ENCODE peak calls at places on chromosomes 1 and 21, in nine cellular contexts. S, B, M, G, Q, Z, Y, E and X are unnamed samples. For H3K79me2, the result is how much of the 10 kb centered on the place peaks cover.

GRCh38 chr1:103266036-103266435 is 157.7 kb upstream of the COL11A1 start:
- DNase-seq in S (no peak), B (no peak), M (peak), G (no peak), Q (no peak), Z (peak), Y (peak), E (no peak), X (no peak)

GRCh38 chr1:93663191-93663614 is 18.4 kb downstream of the BCAR3 start:
- DNase-seq in S (no peak), B (no peak), M (no peak), G (no peak), Q (no peak), Z (no peak), Y (no peak), E (no peak), X (peak)

GRCh38 chr1:63592536-63593302 is 492 bp upstream of the PGM1 start:
- DNase-seq in S (no peak), B (no peak), M (peak), G (no peak), Q (no peak), Z (no peak), Y (peak), E (no peak), X (peak)

GRCh38 chr1:244052011-244052727 is 1.1 kb downstream of the ZBTB18 start:
- DNase-seq in S (no peak), B (no peak), M (no peak), G (no peak), Q (no peak), Z (no peak), Y (no peak), E (peak), X (peak)

GRCh38 chr1:155962599-155963211 is 15.6 kb downstream of the ARHGEF2 start:
- DNase-seq in S (no peak), B (no peak), M (peak), G (no peak), Q (no peak), Z (peak), Y (peak), E (no peak), X (no peak)

GRCh38 chr1:39394598-39394997 is 96.8 kb upstream of the BMP8A start:
- DNase-seq in S (no peak), B (peak), M (no peak), G (no peak), Q (peak), Z (no peak), Y (no peak), E (no peak), X (peak)

GRCh38 chr1:233240839-233241682 is 54.5 kb downstream of the PCNX2 start:
- DNase-seq in S (peak), B (no peak), M (peak), G (peak), Q (peak), Z (no peak), Y (peak), E (peak), X (peak)

GRCh38 chr1:192809286-192810252 is 730 bp downstream of the RGS2 start:
- DNase-seq in S (peak), B (no peak), M (peak), G (no peak), Q (peak), Z (peak), Y (peak), E (peak), X (peak)

GRCh38 chr1:200027264-200027823 is at the start of gene NR5A2:
- DNase-seq in S (no peak), B (no peak), M (no peak), G (no peak), Q (peak), Z (no peak), Y (no peak), E (no peak), X (peak)

GRCh38 chr1:61419167-61419566 is 305.8 kb downstream of the TM2D1 start:
- DNase-seq in S (no peak), B (no peak), M (no peak), G (no peak), Q (no peak), Z (no peak), Y (no peak), E (no peak), X (no peak)

GRCh38 chr21:34878501-34878900 is 170.6 kb downstream of the RUNX1 start:
- DNase-seq in S (no peak), B (no peak), M (no peak), G (no peak), Q (no peak), Z (peak), Y (peak), E (no peak), X (no peak)

GRCh38 chr1:246579818-246580217 is 13.6 kb downstream of the CNST start:
- DNase-seq in S (peak), B (no peak), M (no peak), G (no peak), Q (no peak), Z (no peak), Y (no peak), E (no peak), X (no peak)

GRCh38 chr1:77975907-77976306 is 3.0 kb downstream of the FUBP1 start:
- DNase-seq in S (no peak), B (no peak), M (no peak), G (no peak), Q (no peak), Z (no peak), Y (peak), E (no peak), X (no peak)

GRCh38 chr1:60487953-60488352 is 414.4 kb upstream of the C1orf87 start:
- DNase-seq in S (no peak), B (no peak), M (no peak), G (no peak), Q (no peak), Z (no peak), Y (no peak), E (no peak), X (no peak)

GRCh38 chr1:155176544-155177071 is 3.0 kb downstream of the TRIM46 start:
- DNase-seq in S (peak), B (peak), M (peak), G (peak), Q (peak), Z (no peak), Y (peak), E (peak), X (peak)

GRCh38 chr1:92858564-92859399 is 26.9 kb downstream of the RPL5 start:
- DNase-seq in S (peak), B (peak), M (peak), G (peak), Q (peak), Z (peak), Y (peak), E (peak), X (peak)

GRCh38 chr1:40162791-40163441 is 1.7 kb downstream of the RLF start:
- DNase-seq in S (peak), B (no peak), M (no peak), G (no peak), Q (no peak), Z (peak), Y (peak), E (no peak), X (peak)

GRCh38 chr1:147062951-147063350 is 109.3 kb downstream of the PRKAB2 start:
- DNase-seq in S (no peak), B (no peak), M (no peak), G (no peak), Q (no peak), Z (no peak), Y (peak), E (no peak), X (no peak)

GRCh38 chr1:209554761-209555611 is 28.5 kb upstream of the CAMK1G start:
- DNase-seq in S (no peak), B (no peak), M (no peak), G (no peak), Q (no peak), Z (no peak), Y (no peak), E (no peak), X (no peak)

GRCh38 chr1:28329395-28330153 is 734 bp downstream of the MED18 start:
- DNase-seq in S (peak), B (no peak), M (peak), G (no peak), Q (peak), Z (peak), Y (peak), E (peak), X (peak)
- H3K4me2 ChIP-seq in S (peak), B (peak), M (peak), G (peak), Q (peak), Z (peak), Y (peak), E (peak), X (peak)

DNA sequence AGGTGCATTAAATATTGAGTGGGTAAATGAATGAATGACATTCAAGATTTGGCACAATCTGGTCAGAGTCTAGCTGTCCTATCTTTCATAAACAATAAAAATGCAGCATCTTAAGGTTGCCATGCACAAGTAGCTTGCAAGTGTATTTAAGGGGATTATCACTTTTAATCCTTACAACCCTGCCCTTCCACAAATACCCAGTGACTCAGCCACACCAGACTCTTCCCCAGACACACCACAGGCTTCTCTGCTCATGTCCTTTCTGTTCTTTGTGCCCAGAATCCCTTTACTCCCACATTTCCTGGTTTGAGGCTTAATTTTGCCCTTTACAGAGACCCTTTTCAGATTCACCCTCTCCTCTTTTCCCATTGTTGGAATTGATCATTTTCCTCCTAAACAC is 59.8 kb downstream of the KIRREL1 start:
- DNase-seq in S (no peak), B (no peak), M (no peak), G (no peak), Q (no peak), Z (peak), Y (peak), E (peak), X (no peak)
- H3K79me2 ChIP-seq in S (under half), B (under half), M (half or more), G (under half), Q (half or more), Z (half or more), Y (half or more), E (half or more), X (under half)

GRCh38 chr1:52629667-52630066 is 3.3 kb upstream of the SHISAL2A start:
- DNase-seq in S (no peak), B (no peak), M (no peak), G (no peak), Q (no peak), Z (no peak), Y (no peak), E (no peak), X (no peak)
- H3K4me2 ChIP-seq in S (peak), B (no peak), M (no peak), G (no peak), Q (no peak), Z (peak), Y (no peak), E (peak), X (no peak)

GRCh38 chr1:21337931-21338567 is 47.8 kb upstream of the ECE1 start:
- DNase-seq in S (no peak), B (no peak), M (peak), G (no peak), Q (peak), Z (peak), Y (peak), E (no peak), X (no peak)
- H3K79me2 ChIP-seq in S (under half), B (half or more), M (half or more), G (under half), Q (half or more), Z (half or more), Y (half or more), E (under half), X (under half)

GRCh38 chr1:29706936-29707335 is 470.6 kb downstream of the PTPRU start:
- DNase-seq in S (peak), B (no peak), M (peak), G (no peak), Q (peak), Z (peak), Y (peak), E (peak), X (peak)
- H3K4me2 ChIP-seq in S (no peak), B (peak), M (no peak), G (no peak), Q (peak), Z (peak), Y (peak), E (peak), X (peak)

GRCh38 chr1:226062558-226063361 is at the start of gene H3-3A:
- DNase-seq in S (peak), B (peak), M (peak), G (peak), Q (peak), Z (peak), Y (peak), E (peak), X (peak)
- H3K79me2 ChIP-seq in S (half or more), B (half or more), M (under half), G (half or more), Q (half or more), Z (under half), Y (under half), E (half or more), X (under half)

DNA sequence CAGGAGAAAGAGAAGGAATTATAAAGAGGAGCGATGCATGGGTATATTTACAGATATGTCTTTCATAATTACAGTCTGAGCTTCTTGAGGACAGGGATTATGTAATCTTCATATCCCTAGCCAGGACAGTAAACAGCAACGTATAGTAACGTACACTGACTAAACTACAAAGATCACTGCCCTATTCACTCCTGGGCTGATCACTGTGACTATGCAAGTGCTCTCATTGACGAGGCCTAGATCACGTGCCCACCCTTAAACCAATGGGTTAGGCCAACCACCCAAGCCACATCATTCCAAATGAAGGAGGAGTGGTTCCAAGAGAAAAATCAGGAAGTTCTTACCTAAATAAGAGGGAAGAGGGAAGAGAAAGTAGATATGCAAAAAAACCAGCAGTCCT is 18.5 kb downstream of the PIK3R3 start:
- DNase-seq in S (peak), B (no peak), M (no peak), G (no peak), Q (no peak), Z (no peak), Y (no peak), E (no peak), X (no peak)
- H3K4me2 ChIP-seq in S (peak), B (no peak), M (no peak), G (no peak), Q (no peak), Z (no peak), Y (no peak), E (no peak), X (no peak)

DNA sequence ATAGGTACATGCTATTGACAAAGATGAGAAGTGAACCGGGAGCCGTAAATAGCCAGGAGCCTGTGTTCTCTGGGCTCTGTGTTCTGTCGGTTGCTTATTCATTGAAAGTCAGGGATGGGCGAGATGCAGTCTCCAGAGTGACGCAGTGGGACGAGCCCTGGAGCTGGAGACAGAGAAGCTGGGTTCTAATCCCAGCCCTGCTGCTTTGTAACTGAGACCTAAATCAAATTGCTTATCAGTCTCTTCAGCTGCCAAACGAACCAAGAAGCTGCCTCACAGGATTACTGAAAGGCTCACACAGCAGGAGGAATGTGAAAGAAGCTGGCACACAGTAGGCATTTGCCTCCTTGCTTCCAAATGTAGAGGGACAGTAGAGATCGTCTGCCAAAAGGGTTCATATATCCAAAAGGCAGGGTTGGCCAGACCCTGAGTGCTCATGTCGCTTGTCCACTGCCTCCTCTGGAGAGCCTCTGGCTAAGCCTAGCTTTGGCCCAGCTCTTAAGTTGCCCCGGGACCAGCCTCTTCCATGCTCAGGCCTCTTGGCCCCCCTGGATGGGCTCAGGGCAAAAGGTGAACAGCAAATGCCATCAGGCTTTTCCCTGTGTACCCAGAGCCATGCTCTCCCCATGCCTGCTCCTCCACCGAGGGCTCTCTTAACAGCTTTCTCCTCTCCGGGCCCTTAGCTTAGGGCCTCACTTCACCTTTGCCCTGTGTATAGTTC is 134.2 kb upstream of the IPO9 start:
- DNase-seq in S (no peak), B (no peak), M (no peak), G (no peak), Q (no peak), Z (no peak), Y (no peak), E (peak), X (peak)
- H3K79me2 ChIP-seq in S (under half), B (under half), M (half or more), G (under half), Q (under half), Z (half or more), Y (half or more), E (under half), X (under half)